ENCODE peak calls at places on chromosomes 3 and 15, in seven cellular contexts. H is fibroblast of lung, W is hypothalamus, C is heart right ventricle, G is EL, T is NCI-H2171 treated with DMSO at 0.1 percent for 48 hours, K is astrocyte of the cerebellum. O is an unnamed sample.

GRCh38 chr15:71756574-71757352 is 53.6 kb upstream of the NR2E3 start:
- DNase-seq in H (no peak), W (no peak), C (no peak), G (no peak), T (no peak), K (no peak), O (no peak)

GRCh38 chr3:16132926-16133325 is 41.6 kb upstream of the GALNT15 start:
- DNase-seq in H (peak), W (no peak), C (peak), G (no peak), T (peak), K (no peak), O (no peak)

GRCh38 chr3:130839815-130840214 is 54.1 kb upstream of the ATP2C1 start:
- DNase-seq in H (no peak), W (no peak), C (peak), G (no peak), T (peak), K (no peak), O (no peak)

GRCh38 chr3:31893174-31893573 is 87.9 kb downstream of the OSBPL10 start:
- DNase-seq in H (peak), W (no peak), C (no peak), G (no peak), T (no peak), K (peak), O (peak)

GRCh38 chr3:192916455-192917257 is 1.0 kb downstream of the MB21D2 start:
- DNase-seq in H (peak), W (peak), C (peak), G (peak), T (peak), K (no peak), O (peak)

GRCh38 chr3:40109641-40110490 is 199.6 kb upstream of the EIF1B start:
- DNase-seq in H (no peak), W (no peak), C (no peak), G (peak), T (no peak), K (no peak), O (no peak)

GRCh38 chr15:31274496-31275330 is 51.9 kb upstream of the KLF13 start:
- DNase-seq in H (no peak), W (no peak), C (peak), G (no peak), T (no peak), K (no peak), O (no peak)

GRCh38 chr3:161096771-161097367 is 8.3 kb downstream of the B3GALNT1 start:
- DNase-seq in H (no peak), W (no peak), C (no peak), G (no peak), T (peak), K (no peak), O (no peak)